ENCODE peak calls at places on chromosomes 16 and 17, in six cellular contexts. One of them, this sample, is unnamed.

GRCh38 chr17:48748728-48749566 is 20.4 kb upstream of the HOXB13 start:
- DNase-seq in PC-3: peak
- DNase-seq in HCT116: no peak
- DNase-seq in mammary epithelial cell: no peak
- DNase-seq in GM12878: no peak
- DNase-seq in IMR-90: no peak
- DNase-seq in this sample: no peak

GRCh38 chr17:48551601-48552452 is 6.9 kb upstream of the HOXB2 start:
- DNase-seq in PC-3: no peak
- DNase-seq in HCT116: no peak
- DNase-seq in mammary epithelial cell: peak
- DNase-seq in GM12878: no peak
- DNase-seq in IMR-90: peak
- DNase-seq in this sample: no peak

GRCh38 chr17:50147841-50148225 is 2.6 kb downstream of the PPP1R9B start:
- DNase-seq in PC-3: no peak
- DNase-seq in HCT116: no peak
- DNase-seq in mammary epithelial cell: no peak
- DNase-seq in GM12878: no peak
- DNase-seq in IMR-90: no peak
- DNase-seq in this sample: peak

GRCh38 chr16:84020353-84020752 is 22.2 kb downstream of the SLC38A8 start:
- DNase-seq in PC-3: no peak
- DNase-seq in HCT116: no peak
- DNase-seq in mammary epithelial cell: no peak
- DNase-seq in GM12878: no peak
- DNase-seq in IMR-90: no peak
- DNase-seq in this sample: no peak

GRCh38 chr17:77555741-77556291 is 402.7 kb upstream of the TNRC6C start:
- DNase-seq in PC-3: peak
- DNase-seq in HCT116: no peak
- DNase-seq in mammary epithelial cell: peak
- DNase-seq in GM12878: no peak
- DNase-seq in IMR-90: no peak
- DNase-seq in this sample: peak

GRCh38 chr17:64183815-64184397 is 54.0 kb upstream of the ERN1 start:
- DNase-seq in PC-3: peak
- DNase-seq in HCT116: no peak
- DNase-seq in mammary epithelial cell: peak
- DNase-seq in GM12878: no peak
- DNase-seq in IMR-90: peak
- DNase-seq in this sample: no peak

GRCh38 chr17:40443988-40444899 is 994 bp downstream of the IGFBP4 start:
- DNase-seq in PC-3: peak
- DNase-seq in HCT116: no peak
- DNase-seq in mammary epithelial cell: peak
- DNase-seq in GM12878: no peak
- DNase-seq in IMR-90: peak
- DNase-seq in this sample: peak

GRCh38 chr17:1490643-1491405 is 1.7 kb downstream of the MYO1C start:
- DNase-seq in PC-3: peak
- DNase-seq in HCT116: no peak
- DNase-seq in mammary epithelial cell: peak
- DNase-seq in GM12878: no peak
- DNase-seq in IMR-90: no peak
- DNase-seq in this sample: peak

GRCh38 chr17:81494984-81495383 is 17.6 kb downstream of the ACTG1 start:
- DNase-seq in PC-3: peak
- DNase-seq in HCT116: no peak
- DNase-seq in mammary epithelial cell: no peak
- DNase-seq in GM12878: no peak
- DNase-seq in IMR-90: no peak
- DNase-seq in this sample: no peak

GRCh38 chr16:76287466-76287865 is 10.3 kb downstream of the CNTNAP4 start:
- DNase-seq in PC-3: no peak
- DNase-seq in HCT116: no peak
- DNase-seq in mammary epithelial cell: no peak
- DNase-seq in GM12878: no peak
- DNase-seq in IMR-90: no peak
- DNase-seq in this sample: no peak

GRCh38 chr17:79777166-79777843 is 643 bp upstream of the CBX2 start:
- DNase-seq in PC-3: peak
- DNase-seq in HCT116: peak
- DNase-seq in mammary epithelial cell: peak
- DNase-seq in GM12878: no peak
- DNase-seq in IMR-90: peak
- DNase-seq in this sample: peak

GRCh38 chr17:49610883-49611584 is 35.4 kb downstream of the NXPH3 start:
- DNase-seq in PC-3: no peak
- DNase-seq in HCT116: no peak
- DNase-seq in mammary epithelial cell: no peak
- DNase-seq in GM12878: no peak
- DNase-seq in IMR-90: no peak
- DNase-seq in this sample: no peak

GRCh38 chr16:75566889-75567255 is 693 bp downstream of the GABARAPL2 start:
- DNase-seq in PC-3: no peak
- DNase-seq in HCT116: no peak
- DNase-seq in mammary epithelial cell: no peak
- DNase-seq in GM12878: no peak
- DNase-seq in IMR-90: no peak
- DNase-seq in this sample: peak

GRCh38 chr17:61235821-61236197 is 163.8 kb upstream of the TBX2 start:
- DNase-seq in PC-3: no peak
- DNase-seq in HCT116: no peak
- DNase-seq in mammary epithelial cell: peak
- DNase-seq in GM12878: no peak
- DNase-seq in IMR-90: peak
- DNase-seq in this sample: no peak

GRCh38 chr16:79932564-79932963 is 332.0 kb upstream of the MAF start:
- DNase-seq in PC-3: no peak
- DNase-seq in HCT116: no peak
- DNase-seq in mammary epithelial cell: peak
- DNase-seq in GM12878: no peak
- DNase-seq in IMR-90: no peak
- DNase-seq in this sample: no peak

GRCh38 chr16:4601317-4602186 is 13.1 kb downstream of the UBALD1 start:
- DNase-seq in PC-3: no peak
- DNase-seq in HCT116: no peak
- DNase-seq in mammary epithelial cell: no peak
- DNase-seq in GM12878: no peak
- DNase-seq in IMR-90: peak
- DNase-seq in this sample: no peak

GRCh38 chr16:77991701-77992100 is 30.6 kb upstream of the CLEC3A start:
- DNase-seq in PC-3: no peak
- DNase-seq in HCT116: no peak
- DNase-seq in mammary epithelial cell: peak
- DNase-seq in GM12878: no peak
- DNase-seq in IMR-90: no peak
- DNase-seq in this sample: no peak

GRCh38 chr16:77993586-77993985 is 28.8 kb upstream of the CLEC3A start:
- DNase-seq in PC-3: no peak
- DNase-seq in HCT116: no peak
- DNase-seq in mammary epithelial cell: no peak
- DNase-seq in GM12878: no peak
- DNase-seq in IMR-90: peak
- DNase-seq in this sample: no peak

GRCh38 chr16:77995843-77996455 is 26.4 kb upstream of the CLEC3A start:
- DNase-seq in PC-3: no peak
- DNase-seq in HCT116: no peak
- DNase-seq in mammary epithelial cell: no peak
- DNase-seq in GM12878: no peak
- DNase-seq in IMR-90: no peak
- DNase-seq in this sample: no peak

GRCh38 chr16:77998350-77999023 is 23.9 kb upstream of the CLEC3A start:
- DNase-seq in PC-3: no peak
- DNase-seq in HCT116: no peak
- DNase-seq in mammary epithelial cell: no peak
- DNase-seq in GM12878: no peak
- DNase-seq in IMR-90: no peak
- DNase-seq in this sample: no peak

GRCh38 chr16:77993111-77993571 is 29.2 kb upstream of the CLEC3A start:
- DNase-seq in PC-3: no peak
- DNase-seq in HCT116: no peak
- DNase-seq in mammary epithelial cell: no peak
- DNase-seq in GM12878: no peak
- DNase-seq in IMR-90: peak
- DNase-seq in this sample: no peak
- H3K27ac ChIP-seq in PC-3: no peak
- H3K27ac ChIP-seq in HCT116: no peak
- H3K27ac ChIP-seq in mammary epithelial cell: no peak
- H3K27ac ChIP-seq in GM12878: no peak
- H3K27ac ChIP-seq in IMR-90: peak
- H3K27ac ChIP-seq in this sample: no peak

GRCh38 chr17:74760404-74761105 is 12.1 kb downstream of the NHERF1 start:
- DNase-seq in PC-3: no peak
- DNase-seq in HCT116: no peak
- DNase-seq in mammary epithelial cell: peak
- DNase-seq in GM12878: no peak
- DNase-seq in IMR-90: no peak
- DNase-seq in this sample: no peak
- H2AFZ ChIP-seq in PC-3: no peak
- H2AFZ ChIP-seq in HCT116: no peak
- H2AFZ ChIP-seq in mammary epithelial cell: peak
- H2AFZ ChIP-seq in GM12878: no peak
- H2AFZ ChIP-seq in IMR-90: peak
- H2AFZ ChIP-seq in this sample: no peak

GRCh38 chr16:78348886-78349285 is 249.4 kb downstream of the WWOX start:
- DNase-seq in PC-3: no peak
- DNase-seq in HCT116: no peak
- DNase-seq in mammary epithelial cell: no peak
- DNase-seq in GM12878: no peak
- DNase-seq in IMR-90: no peak
- DNase-seq in this sample: no peak
- H3K9ac ChIP-seq in PC-3: no peak
- H3K9ac ChIP-seq in HCT116: no peak
- H3K9ac ChIP-seq in mammary epithelial cell: no peak
- H3K9ac ChIP-seq in GM12878: no peak
- H3K9ac ChIP-seq in IMR-90: no peak
- H3K9ac ChIP-seq in this sample: no peak

GRCh38 chr17:21280081-21280518 is 4.4 kb upstream of the MAP2K3 start:
- DNase-seq in PC-3: peak
- DNase-seq in HCT116: peak
- DNase-seq in mammary epithelial cell: peak
- DNase-seq in GM12878: peak
- DNase-seq in IMR-90: peak
- DNase-seq in this sample: peak

GRCh38 chr17:21283482-21284318 is 811 bp upstream of the MAP2K3 start:
- DNase-seq in PC-3: peak
- DNase-seq in HCT116: peak
- DNase-seq in mammary epithelial cell: no peak
- DNase-seq in GM12878: no peak
- DNase-seq in IMR-90: peak
- DNase-seq in this sample: no peak

GRCh38 chr17:21284319-21285163 is at the start of gene MAP2K3:
- DNase-seq in PC-3: peak
- DNase-seq in HCT116: peak
- DNase-seq in mammary epithelial cell: peak
- DNase-seq in GM12878: peak
- DNase-seq in IMR-90: peak
- DNase-seq in this sample: peak

GRCh38 chr17:21282850-21283249 is 1.7 kb upstream of the MAP2K3 start:
- DNase-seq in PC-3: no peak
- DNase-seq in HCT116: no peak
- DNase-seq in mammary epithelial cell: no peak
- DNase-seq in GM12878: no peak
- DNase-seq in IMR-90: no peak
- DNase-seq in this sample: no peak

DNA sequence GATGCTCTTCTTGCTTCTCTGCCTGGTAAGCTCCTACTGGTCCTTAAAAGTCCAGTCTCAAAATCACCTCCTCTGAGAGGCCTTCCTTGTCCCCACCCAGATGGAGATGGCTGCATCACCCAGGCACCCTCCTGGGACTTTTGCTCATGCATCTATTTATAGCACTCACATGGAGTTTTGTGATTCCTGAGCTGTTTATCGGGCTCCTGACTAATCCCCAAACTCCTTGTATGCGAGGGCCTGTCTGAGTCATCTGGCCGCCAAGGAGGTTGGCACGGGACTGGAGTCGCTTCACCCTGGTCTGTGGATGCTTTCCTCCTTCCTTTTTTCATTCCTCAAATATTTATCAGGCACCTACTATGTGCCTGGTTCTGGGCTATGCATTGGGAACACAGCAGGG is 2.3 kb upstream of the MAP2K3 start:
- DNase-seq in PC-3: peak
- DNase-seq in HCT116: peak
- DNase-seq in mammary epithelial cell: peak
- DNase-seq in GM12878: no peak
- DNase-seq in IMR-90: peak
- DNase-seq in this sample: no peak
- H3K27ac ChIP-seq in PC-3: peak
- H3K27ac ChIP-seq in HCT116: peak
- H3K27ac ChIP-seq in mammary epithelial cell: no peak
- H3K27ac ChIP-seq in GM12878: no peak
- H3K27ac ChIP-seq in IMR-90: peak
- H3K27ac ChIP-seq in this sample: no peak

This sample was measured in DND-41.